ENCODE peak calls at places on chromosomes 5 and 9, in five cellular contexts. A, L, C, E and Y are unnamed samples.

GRCh38 chr5:71703941-71704340 is 15.1 kb upstream of the CARTPT start:
- DNase-seq in A (no peak), L (no peak), C (no peak), E (no peak), Y (no peak)

GRCh38 chr9:68545033-68545705 is 4.5 kb upstream of the TMEM252 start:
- DNase-seq in A (no peak), L (no peak), C (no peak), E (no peak), Y (peak; percentile 32)

GRCh38 chr9:133207540-133208170 is 1.4 kb downstream of the OBP2B start:
- DNase-seq in A (no peak), L (no peak), E (no peak), C (no peak), Y (no peak)

GRCh38 chr5:88207575-88207974 is 61.1 kb downstream of the TMEM161B start:
- DNase-seq in C (no peak), E (no peak), A (no peak), L (no peak), Y (no peak)

GRCh38 chr9:136110082-136111061 is 8.3 kb downstream of the TMEM250 start:
- DNase-seq in C (peak; percentile 15), A (no peak), L (no peak), E (peak; percentile 71), Y (no peak)

GRCh38 chr5:6606884-6607558 is 25.8 kb downstream of the NSUN2 start:
- DNase-seq in L (no peak), E (no peak), A (no peak), C (no peak), Y (no peak)

GRCh38 chr9:113963017-113963620 is 87.0 kb downstream of the ZNF618 start:
- DNase-seq in E (peak; percentile 71), L (peak; percentile 48), C (peak; percentile 49), A (peak; percentile 62), Y (no peak)

GRCh38 chr9:27586200-27586599 is 12.9 kb upstream of the C9orf72 start:
- DNase-seq in E (no peak), A (no peak), L (no peak), C (no peak), Y (no peak)

GRCh38 chr5:172436874-172437369 is 17.4 kb downstream of the SH3PXD2B start:
- DNase-seq in C (no peak), A (no peak), E (no peak), L (no peak), Y (no peak)

GRCh38 chr9:90044263-90044662 is 439.5 kb downstream of the GADD45G start:
- DNase-seq in L (no peak), E (no peak), A (peak; percentile 40), C (no peak), Y (no peak)

GRCh38 chr5:130164966-130165365 is 260.7 kb downstream of the CHSY3 start:
- DNase-seq in L (no peak), C (no peak), A (peak; percentile 10), E (no peak), Y (no peak)

GRCh38 chr5:76469656-76470290 is 66.7 kb downstream of the IQGAP2 start:
- DNase-seq in C (peak; percentile 6), A (no peak), L (no peak), E (no peak), Y (no peak)

GRCh38 chr5:140220032-140220697 is 45.2 kb downstream of the CYSTM1 start:
- DNase-seq in L (no peak), A (no peak), C (peak; percentile 66), E (no peak), Y (peak; percentile 54)

GRCh38 chr5:79853676-79854418 is 137.2 kb downstream of the MTX3 start:
- DNase-seq in A (peak; percentile 4), L (no peak), E (peak; percentile 44), C (peak; percentile 16), Y (no peak)

GRCh38 chr5:35138232-35138631 is 90.5 kb upstream of the AGXT2 start:
- DNase-seq in C (peak; percentile 57), A (no peak), L (no peak), E (no peak), Y (no peak)

GRCh38 chr5:173686950-173687349 is 70.5 kb upstream of the BOD1 start:
- DNase-seq in A (no peak), L (no peak), E (no peak), C (no peak), Y (no peak)

GRCh38 chr5:126178521-126178920 is 244.7 kb upstream of the GRAMD2B start:
- DNase-seq in A (no peak), E (no peak), C (peak; percentile 17), L (no peak), Y (no peak)

GRCh38 chr5:7673658-7674057 is 177.3 kb downstream of the CFAP90 start:
- DNase-seq in A (no peak), L (no peak), E (no peak), C (no peak), Y (no peak)

GRCh38 chr9:129405089-129405830 is 215.6 kb downstream of the C9orf50 start:
- DNase-seq in A (peak; percentile 37), E (no peak), C (peak; percentile 83), L (no peak), Y (no peak)

GRCh38 chr5:131265318-131265803 is 1.5 kb downstream of the CDC42SE2 start:
- DNase-seq in A (peak; percentile 76), E (peak; percentile 51), C (peak; percentile 38), L (peak; percentile 10), Y (no peak)

GRCh38 chr5:125106881-125107280 is 360.4 kb upstream of the ZNF608 start:
- DNase-seq in E (no peak), L (no peak), A (no peak), C (no peak), Y (no peak)

GRCh38 chr9:117672397-117672796 is 31.8 kb upstream of the TLR4 start:
- DNase-seq in L (no peak), E (no peak), A (peak; percentile 58), C (no peak), Y (no peak)

GRCh38 chr5:142115937-142116614 is 7.5 kb downstream of the NDFIP1 start:
- DNase-seq in C (peak; percentile 79), E (no peak), L (no peak), A (no peak), Y (no peak)

GRCh38 chr5:6829150-6829784 is 116.0 kb downstream of the TENT4A start:
- DNase-seq in A (no peak), L (no peak), C (no peak), E (no peak), Y (peak; percentile 65)

GRCh38 chr5:81232449-81233079 is 558 bp upstream of the CKMT2 start:
- DNase-seq in C (no peak), L (no peak), A (no peak), E (no peak), Y (no peak)

GRCh38 chr5:90264930-90265857 is 144.4 kb downstream of the CETN3 start:
- DNase-seq in L (peak; percentile 31), A (peak; percentile 63), E (peak; percentile 82), C (peak; percentile 61), Y (peak; percentile 41)

GRCh38 chr5:33321026-33321425 is 119.7 kb upstream of the TARS1 start:
- DNase-seq in E (no peak), L (no peak), C (peak; percentile 98), A (peak; percentile 23), Y (no peak)

GRCh38 chr9:35813434-35814105 is 1.3 kb downstream of the HINT2 start:
- DNase-seq in A (peak; percentile 79), L (peak; percentile 39), E (peak; percentile 61), C (peak; percentile 32), Y (no peak)

GRCh38 chr5:124056326-124057160 is 544.6 kb downstream of the CSNK1G3 start:
- DNase-seq in C (no peak), E (no peak), A (no peak), L (no peak), Y (peak; percentile 46)

GRCh38 chr9:130766031-130766903 is 68.8 kb upstream of the ABL1 start:
- DNase-seq in E (no peak), C (no peak), A (no peak), L (no peak), Y (no peak)

GRCh38 chr9:92151691-92152393 is 36.6 kb upstream of the SPTLC1 start:
- DNase-seq in L (peak; percentile 74), A (no peak), E (no peak), C (peak; percentile 84), Y (no peak)

GRCh38 chr5:155193483-155194107 is 180.0 kb downstream of the KIF4B start:
- DNase-seq in E (no peak), C (no peak), L (no peak), A (no peak), Y (no peak)

GRCh38 chr5:135826221-135826525 is 8.3 kb upstream of the SLC25A48 start:
- DNase-seq in E (no peak), C (no peak), L (no peak), A (no peak), Y (no peak)

GRCh38 chr5:139842321-139842720 is 46.7 kb downstream of the PSD2 start:
- DNase-seq in L (no peak), E (no peak), A (no peak), C (no peak), Y (no peak)

DNA sequence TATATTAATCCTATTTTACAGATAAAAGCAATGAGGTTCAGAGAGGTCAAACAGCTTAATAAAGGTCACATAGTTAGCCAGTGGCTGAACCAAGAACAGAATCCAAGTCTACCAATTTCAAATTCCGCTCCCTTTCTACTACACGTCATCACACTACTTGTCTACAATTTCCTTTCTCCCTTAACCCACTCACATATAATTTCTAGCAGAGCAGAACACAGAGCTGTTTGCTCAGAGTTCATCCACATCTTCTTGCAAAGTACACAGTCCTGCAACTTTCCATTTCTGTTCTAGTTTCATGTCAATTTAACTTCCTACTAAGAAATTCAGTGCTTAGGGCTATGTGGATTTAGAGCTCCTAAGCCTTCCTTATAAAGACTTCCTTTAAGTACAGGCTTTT is 61.4 kb downstream of the MEGF9 start:
- DNase-seq in L (no peak), C (no peak), A (no peak), E (no peak), Y (no peak)
- TF ChIP-seq RCOR1 in L (no peak), C (no peak), A (no peak), E (no peak), Y (no peak)

GRCh38 chr5:162752612-162753011 is 684.8 kb upstream of the CCNG1 start:
- DNase-seq in E (no peak), A (no peak), C (no peak), L (no peak), Y (no peak)
- TF ChIP-seq RCOR1 in E (no peak), A (no peak), C (no peak), L (no peak), Y (no peak)

DNA sequence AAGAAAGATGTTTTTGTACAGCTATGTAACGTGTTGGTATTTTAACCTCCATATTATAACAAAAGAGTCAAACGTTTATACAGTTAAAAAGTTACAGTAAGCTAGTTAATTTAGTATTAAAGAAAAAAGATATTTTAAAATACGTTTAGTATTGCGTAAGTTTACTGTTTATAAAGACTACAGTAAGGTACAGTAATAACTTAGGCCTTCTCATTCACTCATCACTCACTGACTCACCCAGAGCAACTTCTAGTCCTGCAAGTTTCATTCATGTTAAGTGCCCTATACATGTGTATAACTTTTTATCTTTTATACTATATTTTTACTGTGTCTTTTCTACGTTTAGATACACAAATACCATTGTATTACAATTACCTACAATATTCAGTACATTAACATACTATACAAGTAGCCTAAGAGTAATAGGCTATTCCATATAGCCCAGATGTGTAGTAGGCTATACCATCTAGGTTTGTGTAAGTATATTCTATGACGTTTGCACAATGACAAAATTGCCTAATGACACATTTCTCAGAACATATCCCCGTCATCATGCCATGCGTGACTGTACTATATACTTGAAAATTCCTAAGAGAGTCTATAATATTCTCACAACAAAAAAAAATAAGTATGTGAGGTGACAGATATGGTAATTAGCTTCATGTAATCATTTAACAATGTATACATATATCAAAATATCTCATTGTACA is 33.8 kb downstream of the ERP44 start:
- DNase-seq in C (peak; percentile 92), E (no peak), A (peak; percentile 19), L (no peak), Y (no peak)
- TF ChIP-seq RCOR1 in C (no peak), E (no peak), A (no peak), L (no peak), Y (no peak)

GRCh38 chr9:109918359-109919163 is 138.6 kb downstream of the PALM2AKAP2 start:
- DNase-seq in L (no peak), E (no peak), C (no peak), A (no peak), Y (peak; percentile 80)
- TF ChIP-seq RCOR1 in L (no peak), E (no peak), C (no peak), A (no peak), Y (no peak)